ENCODE peak calls at places on chromosomes 12 and 14, in five cellular contexts. One of them, this sample, is unnamed.

GRCh38 chr12:94175763-94176660 is 27.6 kb downstream of the PLXNC1 start:
- DNase-seq in T-cell: no peak
- DNase-seq in left lobe of liver: no peak
- DNase-seq in CD8-positive, alpha-beta T cell: no peak
- DNase-seq in GM04504: no peak
- DNase-seq in this sample: no peak

GRCh38 chr12:51371295-51371953 is 19.8 kb downstream of the GALNT6 start:
- DNase-seq in T-cell: no peak
- DNase-seq in left lobe of liver: peak
- DNase-seq in CD8-positive, alpha-beta T cell: no peak
- DNase-seq in GM04504: peak
- DNase-seq in this sample: peak

GRCh38 chr12:114447274-114447716 is 41.4 kb upstream of the TBX5 start:
- DNase-seq in T-cell: no peak
- DNase-seq in left lobe of liver: no peak
- DNase-seq in CD8-positive, alpha-beta T cell: no peak
- DNase-seq in GM04504: no peak
- DNase-seq in this sample: no peak

GRCh38 chr14:52485350-52485960 is 66.8 kb downstream of the TXNDC16 start:
- DNase-seq in T-cell: no peak
- DNase-seq in left lobe of liver: no peak
- DNase-seq in CD8-positive, alpha-beta T cell: no peak
- DNase-seq in GM04504: no peak
- DNase-seq in this sample: no peak

GRCh38 chr14:49687942-49688700 is at the start of gene POLE2:
- DNase-seq in T-cell: peak
- DNase-seq in left lobe of liver: peak
- DNase-seq in CD8-positive, alpha-beta T cell: peak
- DNase-seq in GM04504: no peak
- DNase-seq in this sample: no peak

GRCh38 chr12:56628671-56629458 is 1.3 kb downstream of the BAZ2A start:
- DNase-seq in T-cell: peak
- DNase-seq in left lobe of liver: peak
- DNase-seq in CD8-positive, alpha-beta T cell: peak
- DNase-seq in GM04504: peak
- DNase-seq in this sample: peak

GRCh38 chr12:102769323-102769916 is 147.6 kb downstream of the PAH start:
- DNase-seq in T-cell: peak
- DNase-seq in left lobe of liver: peak
- DNase-seq in CD8-positive, alpha-beta T cell: no peak
- DNase-seq in GM04504: peak
- DNase-seq in this sample: no peak

GRCh38 chr12:113844495-113845175 is 121.5 kb downstream of the RBM19 start:
- DNase-seq in T-cell: no peak
- DNase-seq in left lobe of liver: no peak
- DNase-seq in CD8-positive, alpha-beta T cell: no peak
- DNase-seq in GM04504: no peak
- DNase-seq in this sample: no peak

GRCh38 chr12:27244680-27245005 is 557 bp downstream of the STK38L start:
- DNase-seq in T-cell: no peak
- DNase-seq in left lobe of liver: no peak
- DNase-seq in CD8-positive, alpha-beta T cell: no peak
- DNase-seq in GM04504: no peak
- DNase-seq in this sample: no peak

GRCh38 chr14:63875311-63875710 is 22.5 kb downstream of the SYNE2 start:
- DNase-seq in T-cell: no peak
- DNase-seq in left lobe of liver: no peak
- DNase-seq in CD8-positive, alpha-beta T cell: no peak
- DNase-seq in GM04504: no peak
- DNase-seq in this sample: no peak

GRCh38 chr12:110689601-110690430 is 901 bp upstream of the HVCN1 start:
- DNase-seq in T-cell: peak
- DNase-seq in left lobe of liver: no peak
- DNase-seq in CD8-positive, alpha-beta T cell: peak
- DNase-seq in GM04504: no peak
- DNase-seq in this sample: no peak

GRCh38 chr12:7190268-7191055 is 976 bp downstream of the PEX5 start:
- DNase-seq in T-cell: peak
- DNase-seq in left lobe of liver: peak
- DNase-seq in CD8-positive, alpha-beta T cell: no peak
- DNase-seq in GM04504: no peak
- DNase-seq in this sample: no peak

GRCh38 chr12:88896958-88897357 is 316.7 kb upstream of the KITLG start:
- DNase-seq in T-cell: no peak
- DNase-seq in left lobe of liver: no peak
- DNase-seq in CD8-positive, alpha-beta T cell: no peak
- DNase-seq in GM04504: no peak
- DNase-seq in this sample: no peak

GRCh38 chr12:3214508-3215365 is 137.6 kb downstream of the TSPAN9 start:
- DNase-seq in T-cell: no peak
- DNase-seq in left lobe of liver: no peak
- DNase-seq in CD8-positive, alpha-beta T cell: no peak
- DNase-seq in GM04504: no peak
- DNase-seq in this sample: no peak

GRCh38 chr12:95593266-95593871 is 42.1 kb upstream of the USP44 start:
- DNase-seq in T-cell: no peak
- DNase-seq in left lobe of liver: no peak
- DNase-seq in CD8-positive, alpha-beta T cell: no peak
- DNase-seq in GM04504: no peak
- DNase-seq in this sample: no peak

GRCh38 chr12:109459247-109459646 is 17.9 kb downstream of the KCTD10 start:
- DNase-seq in T-cell: no peak
- DNase-seq in left lobe of liver: no peak
- DNase-seq in CD8-positive, alpha-beta T cell: no peak
- DNase-seq in GM04504: no peak
- DNase-seq in this sample: no peak

GRCh38 chr14:24037658-24038037 is 14.2 kb upstream of the CARMIL3 start:
- DNase-seq in T-cell: no peak
- DNase-seq in left lobe of liver: no peak
- DNase-seq in CD8-positive, alpha-beta T cell: no peak
- DNase-seq in GM04504: no peak
- DNase-seq in this sample: no peak

GRCh38 chr12:72632286-72632685 is 360.1 kb downstream of the TRHDE start:
- DNase-seq in T-cell: no peak
- DNase-seq in left lobe of liver: no peak
- DNase-seq in CD8-positive, alpha-beta T cell: no peak
- DNase-seq in GM04504: no peak
- DNase-seq in this sample: peak

GRCh38 chr12:98370976-98371375 is 144.4 kb upstream of the TMPO start:
- DNase-seq in T-cell: no peak
- DNase-seq in left lobe of liver: no peak
- DNase-seq in CD8-positive, alpha-beta T cell: no peak
- DNase-seq in GM04504: no peak
- DNase-seq in this sample: no peak

GRCh38 chr12:53791735-53792326 is 40.1 kb upstream of the CISTR start:
- DNase-seq in T-cell: peak
- DNase-seq in left lobe of liver: peak
- DNase-seq in CD8-positive, alpha-beta T cell: peak
- DNase-seq in GM04504: no peak
- DNase-seq in this sample: no peak

GRCh38 chr12:13362260-13362841 is 165.8 kb downstream of the EMP1 start:
- DNase-seq in T-cell: no peak
- DNase-seq in left lobe of liver: peak
- DNase-seq in CD8-positive, alpha-beta T cell: peak
- DNase-seq in GM04504: no peak
- DNase-seq in this sample: no peak

GRCh38 chr12:101013993-101014392 is 196.0 kb downstream of the SLC5A8 start:
- DNase-seq in T-cell: no peak
- DNase-seq in left lobe of liver: no peak
- DNase-seq in CD8-positive, alpha-beta T cell: no peak
- DNase-seq in GM04504: no peak
- DNase-seq in this sample: no peak

GRCh38 chr14:61889914-61890351 is 127.7 kb downstream of the SNAPC1 start:
- DNase-seq in T-cell: peak
- DNase-seq in left lobe of liver: no peak
- DNase-seq in CD8-positive, alpha-beta T cell: no peak
- DNase-seq in GM04504: no peak
- DNase-seq in this sample: no peak

GRCh38 chr12:55051197-55051920 is 31.6 kb downstream of the NEUROD4 start:
- DNase-seq in T-cell: no peak
- DNase-seq in left lobe of liver: no peak
- DNase-seq in CD8-positive, alpha-beta T cell: no peak
- DNase-seq in GM04504: no peak
- DNase-seq in this sample: no peak

GRCh38 chr14:79578470-79578869 is 632.8 kb downstream of the DIO2 start:
- DNase-seq in T-cell: no peak
- DNase-seq in left lobe of liver: no peak
- DNase-seq in CD8-positive, alpha-beta T cell: no peak
- DNase-seq in GM04504: no peak
- DNase-seq in this sample: no peak

GRCh38 chr14:75562048-75562447 is 16.4 kb upstream of the FLVCR2 start:
- DNase-seq in T-cell: no peak
- DNase-seq in left lobe of liver: no peak
- DNase-seq in CD8-positive, alpha-beta T cell: no peak
- DNase-seq in GM04504: no peak
- DNase-seq in this sample: no peak